ENCODE peak calls at places on chromosomes 4 and X, in four cellular contexts. M, K, W and Q are unnamed samples.

GRCh38 chr4:2791518-2792395 is 1.1 kb upstream of the SH3BP2 start:
- DNase-seq in M (no peak), K (no peak), W (no peak), Q (no peak)

GRCh38 chr4:3393171-3393570 is 48.6 kb upstream of the HGFAC start:
- DNase-seq in M (no peak), K (no peak), W (no peak), Q (no peak)

GRCh38 chrX:16212436-16212835 is 45.2 kb downstream of the MAGEB17 start:
- DNase-seq in M (peak; percentile 0), K (no peak), W (no peak), Q (no peak)

GRCh38 chrX:41332005-41332404 is 2.0 kb upstream of the DDX3X start:
- DNase-seq in M (no peak), K (no peak), W (no peak), Q (no peak)

GRCh38 chr4:139651282-139652194 is 14.1 kb upstream of the MGST2 start:
- DNase-seq in M (peak; percentile 56), K (peak; percentile 72), W (no peak), Q (peak; percentile 73)

GRCh38 chr4:110417151-110417550 is 58.8 kb upstream of the ENPEP start:
- DNase-seq in M (no peak), K (no peak), W (no peak), Q (no peak)

GRCh38 chrX:23317799-23318724 is 16.6 kb upstream of the PTCHD1 start:
- DNase-seq in M (no peak), K (peak; percentile 71), W (no peak), Q (peak; percentile 57)

GRCh38 chr4:2843023-2843908 is at the start of gene ADD1:
- DNase-seq in M (peak; percentile 81), K (peak; percentile 100), W (peak; percentile 94), Q (peak; percentile 95)

GRCh38 chr4:74016068-74016467 is 17.6 kb upstream of the CXCL5 start:
- DNase-seq in M (no peak), K (no peak), W (no peak), Q (no peak)

GRCh38 chrX:118588715-118589114 is 93.1 kb downstream of the DOCK11 start:
- DNase-seq in M (no peak), K (no peak), W (no peak), Q (no peak)

GRCh38 chr4:186885289-186885688 is 161.6 kb upstream of the FAT1 start:
- DNase-seq in M (peak; percentile 20), K (no peak), W (no peak), Q (no peak)

GRCh38 chr4:42149004-42149403 is 3.5 kb downstream of the BEND4 start:
- DNase-seq in M (no peak), K (no peak), W (no peak), Q (no peak)

GRCh38 chrX:19514791-19515614 is at the start of gene MAP3K15:
- DNase-seq in M (peak; percentile 13), K (peak; percentile 31), W (no peak), Q (peak; percentile 46)

GRCh38 chr4:19327364-19327763 is 924.3 kb upstream of the SLIT2 start:
- DNase-seq in M (no peak), K (no peak), W (no peak), Q (no peak)

GRCh38 chr4:74283614-74284013 is 24.7 kb upstream of the EPGN start:
- DNase-seq in M (no peak), K (no peak), W (no peak), Q (no peak)

GRCh38 chr4:153450545-153450917 is 15.6 kb upstream of the TMEM131L start:
- DNase-seq in M (no peak), K (no peak), W (no peak), Q (no peak)

GRCh38 chrX:7233632-7234406 is 85.9 kb upstream of the PUDP start:
- DNase-seq in M (no peak), K (no peak), W (no peak), Q (no peak)

GRCh38 chr4:110196206-110196870 is 2.1 kb downstream of the ELOVL6 start:
- DNase-seq in M (peak; percentile 41), K (peak; percentile 76), W (no peak), Q (peak; percentile 83)

GRCh38 chrX:150770623-150771022 is 77.4 kb downstream of the MTMR1 start:
- DNase-seq in M (no peak), K (no peak), W (no peak), Q (no peak)

GRCh38 chr4:105306158-105306781 is 159.6 kb downstream of the TET2 start:
- DNase-seq in M (no peak), K (no peak), W (peak; percentile 91), Q (no peak)

GRCh38 chr4:189177130-189177529 is 763.5 kb upstream of the FRG1 start:
- DNase-seq in M (no peak), K (no peak), W (no peak), Q (no peak)

GRCh38 chrX:49204017-49204416 is 4.0 kb upstream of the SYP start:
- DNase-seq in M (no peak), K (no peak), W (no peak), Q (no peak)

GRCh38 chrX:152936306-152936705 is 38.4 kb downstream of the ZNF185 start:
- DNase-seq in M (no peak), K (no peak), W (no peak), Q (no peak)

GRCh38 chr4:140469806-140470733 is 28.0 kb downstream of the MGAT4D start:
- DNase-seq in M (no peak), K (no peak), W (no peak), Q (peak; percentile 43)

GRCh38 chr4:108405586-108405985 is 214.8 kb upstream of the RPL34 start:
- DNase-seq in M (no peak), K (no peak), W (no peak), Q (no peak)

DNA sequence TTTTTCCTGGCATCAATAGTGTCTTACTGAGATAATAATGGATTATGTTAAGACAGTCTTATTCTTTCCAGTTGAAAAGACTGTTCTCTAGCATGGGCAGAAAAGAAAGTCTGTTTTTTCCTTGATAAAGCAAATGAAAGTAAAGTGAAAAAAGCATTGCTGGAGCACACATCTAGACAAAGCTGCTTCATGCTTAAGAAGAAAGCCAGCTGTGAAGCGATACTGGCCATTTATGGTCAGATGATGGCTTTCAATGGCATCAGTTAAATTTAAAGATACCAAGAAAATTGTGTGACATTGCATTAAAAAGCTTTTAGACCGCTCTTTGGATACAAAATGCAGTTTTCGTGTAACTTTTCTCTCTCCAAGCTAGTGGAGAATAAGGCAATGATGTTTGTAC is 242.1 kb upstream of the TRAM1L1 start:
- DNase-seq in M (no peak), K (no peak), W (no peak), Q (no peak)
- TF ChIP-seq CREM in M (no peak), K (no peak), W (no peak), Q (no peak)

DNA sequence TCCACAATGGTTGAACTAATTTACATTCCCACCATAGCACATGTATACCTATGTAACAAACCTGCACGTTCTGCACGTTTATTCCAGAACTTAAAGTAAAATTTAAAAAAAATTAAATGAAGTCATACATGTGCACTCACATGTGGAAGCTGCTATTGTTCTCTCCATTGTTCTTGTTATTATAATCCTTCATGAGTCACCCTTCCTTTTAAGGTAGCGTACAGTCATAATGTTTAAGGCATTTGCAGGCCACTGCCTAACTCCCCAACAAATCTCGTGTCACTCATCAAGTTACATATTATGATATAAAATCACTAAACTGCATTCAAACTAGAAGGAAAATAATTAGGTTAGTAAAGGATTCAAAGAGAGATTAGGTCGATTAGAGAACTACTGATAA is 63.6 kb downstream of the SLC7A11 start:
- DNase-seq in M (no peak), K (no peak), W (no peak), Q (no peak)
- TF ChIP-seq CREM in M (no peak), K (no peak), W (no peak), Q (no peak)

GRCh38 chrX:42678133-42678532 is 99.8 kb downstream of the PPP1R2C start:
- DNase-seq in M (no peak), K (no peak), W (no peak), Q (no peak)

DNA sequence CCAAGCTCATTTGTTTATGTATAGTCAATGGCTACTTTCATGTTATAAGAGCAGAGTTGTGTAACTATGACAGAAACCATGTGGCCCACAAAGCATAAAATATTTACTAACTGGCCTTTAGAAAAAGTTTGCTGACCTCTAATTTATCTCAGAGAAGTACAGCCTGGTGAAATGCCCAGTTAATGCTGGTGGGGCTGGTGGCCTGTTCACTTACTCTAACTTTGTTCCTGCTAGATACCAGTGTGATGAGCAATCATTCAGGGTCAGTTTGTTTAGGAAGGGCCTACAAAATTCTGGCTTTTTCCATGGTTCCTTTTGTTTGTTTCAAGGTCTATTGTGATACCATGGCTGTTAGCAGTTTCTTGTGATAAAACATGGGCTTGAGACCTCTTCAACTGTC is 104.6 kb downstream of the PPP1R2C start:
- DNase-seq in M (no peak), K (no peak), W (no peak), Q (no peak)
- TF ChIP-seq CREM in M (no peak), K (no peak), W (no peak), Q (no peak)

GRCh38 chr4:13355036-13355910 is 128.9 kb downstream of the RAB28 start:
- DNase-seq in M (no peak), K (no peak), W (no peak), Q (no peak)
- TF ChIP-seq CREM in M (no peak), K (no peak), W (no peak), Q (no peak)

DNA sequence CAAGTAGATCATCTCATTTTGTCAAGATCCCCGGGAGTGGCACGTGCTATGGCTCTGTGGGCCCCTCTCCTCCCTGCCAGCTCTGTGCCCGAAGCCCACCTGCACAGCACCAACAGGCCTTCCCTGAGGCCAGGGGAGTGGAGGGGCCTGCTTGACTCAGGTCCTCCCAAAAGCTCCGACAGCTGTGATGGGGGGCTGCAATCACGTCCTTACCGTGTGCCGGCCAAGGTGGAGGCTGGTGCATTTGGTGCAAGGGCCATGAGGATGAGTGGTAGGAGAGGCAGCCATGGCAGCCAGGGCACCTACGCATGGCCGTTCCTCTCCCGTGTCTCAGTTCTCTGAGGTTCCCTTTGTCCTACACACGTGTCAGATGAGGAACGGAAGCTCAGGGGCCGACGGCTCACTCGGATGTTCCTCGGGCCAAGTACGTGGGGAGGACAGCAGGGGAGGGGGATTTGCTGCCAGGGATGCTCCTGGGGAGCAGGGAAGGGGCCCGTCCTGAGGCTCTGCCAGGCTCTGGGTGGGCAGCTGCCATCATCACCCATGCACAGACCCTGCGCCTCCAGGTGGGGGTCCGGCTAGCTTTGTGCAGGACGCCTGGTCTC is 95.8 kb downstream of the HMX1 start:
- DNase-seq in M (no peak), K (no peak), W (no peak), Q (no peak)
- TF ChIP-seq CREM in M (no peak), K (no peak), W (no peak), Q (no peak)

GRCh38 chr4:120703908-120704307 is 218.6 kb downstream of the PRDM5 start:
- DNase-seq in M (no peak), K (no peak), W (no peak), Q (no peak)
- TF ChIP-seq CREM in M (no peak), K (no peak), W (no peak), Q (no peak)

DNA sequence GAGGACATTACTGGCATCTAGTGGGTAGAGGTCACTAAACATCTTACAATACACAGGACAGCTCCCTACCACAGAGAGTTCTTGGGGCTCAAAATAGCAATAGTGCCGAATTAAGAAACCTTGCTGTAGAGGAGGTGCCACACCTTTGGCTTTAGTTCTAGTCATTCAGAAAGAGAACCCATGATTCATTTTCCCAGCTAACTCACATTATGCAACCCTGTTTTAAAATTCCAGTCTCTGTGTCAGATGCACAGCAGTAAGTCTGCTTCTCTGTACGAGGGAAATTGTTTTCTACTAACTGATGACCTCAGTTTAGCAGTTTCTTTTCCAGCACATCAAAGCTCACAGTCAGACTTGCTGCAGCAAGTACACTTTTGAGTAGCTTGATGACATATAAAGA is 487.9 kb upstream of the MAGEB18 start:
- DNase-seq in M (no peak), K (no peak), W (no peak), Q (no peak)
- TF ChIP-seq CREM in M (no peak), K (no peak), W (no peak), Q (no peak)